ENCODE peak calls at places on chromosomes 3 and 15, in six cellular contexts. Q, S, B, L, X and Y are unnamed samples. For H3K4me1, the result is how much of the 10 kb centered on the place peaks cover.

GRCh38 chr3:17047904-17048303 is 163.1 kb downstream of the PLCL2 start:
- DNase-seq in X (no peak), B (no peak), S (no peak), L (no peak), Q (no peak), Y (no peak)

GRCh38 chr15:36484038-36484778 is 95.2 kb upstream of the CDIN1 start:
- DNase-seq in S (no peak), Q (no peak), L (no peak), X (no peak), B (no peak), Y (no peak)

GRCh38 chr3:62261800-62262199 is 111.5 kb downstream of the FEZF2 start:
- DNase-seq in Q (no peak), L (no peak), B (no peak), X (no peak), S (no peak), Y (no peak)

GRCh38 chr3:112261742-112262141 is 32.3 kb downstream of the SLC9C1 start:
- DNase-seq in X (no peak), B (no peak), S (no peak), Q (no peak), L (no peak), Y (no peak)

GRCh38 chr3:72042397-72043211 is 257.7 kb upstream of the PROK2 start:
- DNase-seq in Q (no peak), B (no peak), X (peak), L (peak), S (no peak), Y (no peak)

GRCh38 chr15:69253156-69253555 is 45.6 kb upstream of the PAQR5 start:
- DNase-seq in Q (no peak), X (no peak), B (no peak), L (no peak), S (peak), Y (no peak)

GRCh38 chr3:51379301-51379700 is 5.8 kb upstream of the MANF start:
- DNase-seq in S (no peak), L (no peak), B (peak), Q (no peak), X (no peak), Y (no peak)

GRCh38 chr3:30982676-30983075 is 88.2 kb upstream of the GADL1 start:
- DNase-seq in S (no peak), B (no peak), X (peak), Q (no peak), L (peak), Y (no peak)

GRCh38 chr3:170353485-170353884 is 4.0 kb upstream of the SKIL start:
- DNase-seq in S (no peak), B (no peak), Q (no peak), X (no peak), L (no peak), Y (no peak)

GRCh38 chr3:150443331-150443741 is 35.2 kb downstream of the TSC22D2 start:
- DNase-seq in X (no peak), Q (no peak), L (no peak), B (no peak), S (no peak), Y (no peak)

GRCh38 chr3:33000698-33001385 is 49.4 kb downstream of the CCR4 start:
- DNase-seq in S (no peak), L (no peak), X (no peak), B (no peak), Q (no peak), Y (no peak)

GRCh38 chr3:146468234-146468931 is 978 bp downstream of the PLSCR2 start:
- DNase-seq in X (no peak), S (no peak), L (no peak), Q (no peak), B (peak), Y (no peak)

GRCh38 chr3:13598926-13599886 is 50.3 kb downstream of the FBLN2 start:
- DNase-seq in X (peak), Q (peak), S (no peak), B (no peak), L (peak), Y (no peak)

GRCh38 chr3:122795674-122795969 is 753 bp downstream of the SLC49A4 start:
- DNase-seq in B (no peak), L (no peak), X (no peak), S (no peak), Q (no peak), Y (no peak)

GRCh38 chr3:138009476-138010272 is at the start of gene CLDN18:
- DNase-seq in X (peak), Q (peak), B (no peak), S (no peak), L (peak), Y (no peak)

GRCh38 chr3:13581485-13582365 is 32.8 kb downstream of the FBLN2 start:
- DNase-seq in S (no peak), L (no peak), X (peak), Q (no peak), B (peak), Y (no peak)

GRCh38 chr15:68730491-68731317 is 90.0 kb downstream of the ANP32A start:
- DNase-seq in S (peak), B (no peak), L (peak), X (peak), Q (peak), Y (peak)

GRCh38 chr3:72227536-72228070 is 442.7 kb upstream of the PROK2 start:
- DNase-seq in S (no peak), Q (no peak), B (no peak), X (no peak), L (peak), Y (no peak)

GRCh38 chr3:157310329-157311065 is 126.2 kb upstream of the PTX3 start:
- DNase-seq in B (no peak), L (peak), S (no peak), Q (peak), X (no peak), Y (no peak)

GRCh38 chr3:11154953-11155325 is 646 bp downstream of the HRH1 start:
- DNase-seq in B (peak), Q (peak), L (peak), S (no peak), X (peak), Y (no peak)

GRCh38 chr3:85007195-85008094 is 48.7 kb downstream of the CADM2 start:
- DNase-seq in S (no peak), B (no peak), L (no peak), X (no peak), Q (no peak), Y (no peak)

GRCh38 chr3:134594236-134594825 is 56.5 kb downstream of the KY start:
- DNase-seq in X (no peak), S (no peak), L (no peak), Q (no peak), B (no peak), Y (no peak)

GRCh38 chr3:119781330-119782198 is at the start of gene NR1I2:
- DNase-seq in S (no peak), L (no peak), Q (peak), X (no peak), B (no peak), Y (no peak)

GRCh38 chr3:119420196-119420595 is 43.2 kb downstream of the TMEM39A start:
- DNase-seq in Q (peak), L (peak), B (no peak), S (no peak), X (peak), Y (no peak)

GRCh38 chr15:45429974-45430792 is 51.8 kb upstream of the GATM start:
- DNase-seq in S (no peak), B (no peak), L (peak), X (peak), Q (peak), Y (peak)

GRCh38 chr3:55128201-55128870 is 200.5 kb upstream of the LRTM1 start:
- DNase-seq in Q (peak), X (no peak), S (no peak), B (no peak), L (peak), Y (no peak)

DNA sequence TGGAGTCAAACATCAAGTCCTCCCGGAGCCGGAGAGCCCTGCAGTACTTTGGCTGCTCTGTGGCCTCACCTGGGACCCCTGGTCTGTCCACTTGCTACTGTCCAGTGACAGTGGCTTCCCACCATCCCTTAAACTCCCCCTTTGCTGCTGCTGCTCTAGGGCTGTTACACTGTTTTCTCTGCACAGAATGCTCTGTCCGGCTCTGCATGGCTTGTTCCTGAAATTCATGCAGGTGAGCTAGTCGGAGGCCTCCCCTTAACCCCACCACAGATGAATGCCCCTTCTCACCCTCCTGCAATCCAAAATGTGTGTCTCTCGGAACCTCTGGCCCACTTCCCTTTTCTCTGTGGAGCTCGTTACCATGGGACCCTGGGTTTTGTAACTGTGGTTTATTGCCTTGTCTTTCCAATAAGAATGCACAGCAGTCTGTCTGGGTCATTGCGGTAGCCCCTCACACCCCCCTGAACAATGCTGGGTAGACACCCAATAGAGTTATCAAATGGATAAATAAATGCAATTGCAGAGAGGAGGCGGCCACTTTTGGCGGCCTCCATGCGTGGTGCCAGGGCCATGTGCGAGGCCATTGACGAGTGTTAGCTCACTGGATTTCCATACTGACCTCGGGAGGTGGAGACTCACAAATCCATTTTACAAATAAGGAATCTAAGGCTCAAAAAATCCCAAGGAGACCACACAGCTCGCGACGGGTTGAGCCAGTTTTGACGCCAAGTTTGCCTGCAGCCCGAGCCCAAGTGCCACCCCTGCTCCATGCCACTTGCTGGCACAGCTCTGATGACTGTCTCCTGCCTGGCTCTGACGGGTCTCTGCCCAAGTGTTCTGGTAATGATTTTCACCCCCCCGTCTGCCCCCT is 48.5 kb downstream of the RGMA start:
- DNase-seq in L (no peak), X (no peak), Q (no peak), B (peak), S (no peak), Y (peak)
- H3K4me1 ChIP-seq in L (under half), X (under half), Q (under half), B (under half), S (under half), Y (under half)

GRCh38 chr15:96409231-96410138 is 79.0 kb downstream of the NR2F2 start:
- DNase-seq in L (peak), B (no peak), X (peak), S (no peak), Q (peak), Y (no peak)
- H3K4me3 ChIP-seq in L (no peak), B (peak), X (peak), S (no peak), Q (peak), Y (peak)

DNA sequence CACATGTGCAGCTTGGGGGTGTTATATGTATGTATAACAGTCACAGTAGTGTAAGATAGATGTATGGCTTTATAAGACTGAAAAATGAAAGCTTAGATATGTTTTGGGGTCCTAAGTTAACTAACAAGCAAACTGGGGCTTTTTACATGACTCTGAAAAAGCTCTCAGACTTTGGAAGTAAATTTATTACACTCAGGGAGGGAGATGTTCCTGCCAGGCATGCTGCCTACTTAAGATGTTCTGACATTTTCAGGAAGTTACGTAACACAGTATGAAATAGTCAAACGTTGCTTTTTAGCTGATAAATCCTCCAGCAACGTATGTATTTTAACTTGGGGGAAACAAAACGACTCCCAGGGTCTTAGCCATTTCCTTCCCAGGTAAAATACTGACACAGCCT is 1.7 kb upstream of the IFT57 start:
- DNase-seq in X (no peak), S (no peak), L (no peak), Q (no peak), B (no peak), Y (no peak)
- H3K27ac ChIP-seq in X (no peak), S (no peak), L (no peak), Q (no peak), B (no peak), Y (no peak)

DNA sequence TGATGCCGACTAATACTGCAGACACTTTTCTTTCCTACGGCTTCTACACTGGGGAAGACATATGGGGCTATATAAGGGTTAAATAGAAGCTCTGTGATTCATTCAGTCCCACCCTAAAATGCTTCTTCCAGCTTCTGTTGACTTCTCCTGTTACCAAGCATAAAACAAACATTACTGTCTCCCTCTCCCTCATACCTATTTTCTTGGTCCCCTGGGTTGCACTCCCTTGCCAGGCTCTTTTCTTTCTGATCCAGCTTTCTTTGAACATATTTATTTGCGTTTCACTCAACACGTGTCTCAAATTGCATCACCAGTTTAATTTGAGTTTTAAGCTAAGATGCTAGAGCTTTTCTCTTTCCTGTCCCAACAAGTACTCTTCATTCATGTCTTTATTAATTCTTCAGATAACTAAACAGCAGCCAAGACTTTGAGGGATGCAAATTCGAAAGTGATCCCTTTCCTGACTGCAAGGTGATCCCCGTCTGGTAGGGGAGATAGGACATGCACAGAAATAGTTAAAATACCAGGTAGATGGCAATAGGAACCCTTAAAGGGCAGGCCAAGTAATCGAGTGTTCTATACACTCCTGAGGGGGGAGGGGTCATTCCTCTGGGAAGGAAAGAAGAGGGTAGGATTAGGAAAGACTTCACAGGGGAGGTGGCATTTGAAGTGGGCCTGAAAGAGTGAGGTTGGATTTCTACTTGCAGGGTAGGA is 198.6 kb upstream of the BCL6 start:
- DNase-seq in L (peak), S (no peak), B (no peak), Q (peak), X (no peak), Y (no peak)
- H3K4me1 ChIP-seq in L (under half), S (under half), B (under half), Q (under half), X (under half), Y (under half)

GRCh38 chr3:133038731-133039398 is 674 bp downstream of the TMEM108 start:
- DNase-seq in X (peak), S (no peak), L (peak), Q (peak), B (no peak), Y (no peak)

GRCh38 chr3:133041524-133041829 is 3.3 kb downstream of the TMEM108 start:
- DNase-seq in Q (no peak), B (no peak), X (no peak), L (no peak), S (no peak), Y (no peak)

GRCh38 chr3:133040696-133041523 is 2.7 kb downstream of the TMEM108 start:
- DNase-seq in L (peak), B (peak), X (peak), Q (peak), S (peak), Y (peak)

GRCh38 chr3:133038089-133038730 is at the start of gene TMEM108:
- DNase-seq in S (no peak), X (peak), L (peak), Q (peak), B (peak), Y (peak)

DNA sequence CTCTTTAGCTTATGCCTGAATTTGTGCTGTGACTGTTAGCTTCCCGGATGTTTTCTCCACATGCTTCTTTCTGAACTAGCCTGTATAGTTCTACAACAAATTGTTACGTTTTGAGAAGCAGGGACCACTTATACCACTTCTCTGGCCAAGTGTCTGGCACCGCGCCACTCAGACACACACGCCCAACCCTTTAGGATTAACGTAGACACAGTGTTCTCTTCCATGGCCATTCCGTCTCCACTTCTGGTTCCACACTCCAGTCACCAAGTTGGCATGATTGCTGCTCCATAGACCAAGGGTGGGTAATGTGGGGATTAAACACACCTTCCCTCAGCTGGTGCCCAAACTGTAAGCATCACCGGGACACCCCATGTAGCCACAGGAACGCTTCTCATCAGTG is 751 bp upstream of the TMEM108 start:
- DNase-seq in X (no peak), L (no peak), B (no peak), S (no peak), Q (no peak), Y (no peak)
- H3K4me3 ChIP-seq in X (peak), L (no peak), B (no peak), S (no peak), Q (peak), Y (peak)

DNA sequence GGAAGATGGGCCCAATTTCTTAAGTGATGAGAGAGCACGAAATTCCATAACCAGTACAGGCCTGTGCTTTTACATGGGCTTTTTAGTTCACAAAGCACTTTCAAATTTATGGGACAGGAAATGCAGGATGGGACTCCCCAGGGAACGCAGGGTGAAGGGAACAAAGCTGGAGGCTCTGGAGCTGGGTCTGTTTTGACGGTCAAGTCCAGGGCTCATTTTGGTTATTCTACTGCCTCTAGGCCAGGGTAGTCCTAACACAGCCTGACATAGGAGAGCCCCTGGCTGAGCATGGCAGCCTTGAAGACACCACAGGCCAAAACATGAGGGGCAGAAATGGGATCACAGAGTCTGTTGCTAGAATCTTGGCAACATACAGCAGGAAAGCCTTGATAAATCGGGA is 33.5 kb downstream of the HCLS1 start:
- DNase-seq in S (no peak), B (no peak), L (no peak), X (no peak), Q (no peak), Y (no peak)
- H3K27ac ChIP-seq in S (no peak), B (no peak), L (no peak), X (no peak), Q (no peak), Y (no peak)

DNA sequence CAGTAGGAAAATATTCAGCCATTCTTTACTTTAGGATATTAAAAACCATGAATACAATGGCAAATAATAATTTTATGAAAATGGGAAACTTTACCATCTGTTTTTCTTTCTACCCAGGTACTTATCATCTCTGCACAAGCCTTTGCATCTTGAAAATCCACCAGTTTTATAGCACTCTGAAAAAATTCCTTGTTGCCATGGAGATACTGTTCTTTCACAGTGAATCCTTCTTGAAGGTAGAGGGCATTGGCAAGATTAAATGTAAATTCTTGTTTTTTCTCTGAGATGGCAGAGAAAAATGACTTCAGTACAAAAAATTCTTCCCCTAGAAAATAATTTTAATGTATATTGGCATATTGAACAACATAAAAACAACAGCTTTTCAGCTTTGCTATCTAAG is 6.9 kb downstream of the SERPINI2 start:
- DNase-seq in L (no peak), S (no peak), B (no peak), Q (no peak), X (no peak), Y (no peak)
- H3K4me1 ChIP-seq in L (under half), S (under half), B (under half), Q (under half), X (under half), Y (under half)

GRCh38 chr3:193869221-193870201 is 266.4 kb upstream of the HES1 start:
- DNase-seq in B (peak), X (peak), L (peak), S (peak), Q (peak), Y (peak)
- H3K4me3 ChIP-seq in B (no peak), X (no peak), L (no peak), S (peak), Q (peak), Y (no peak)